ENCODE peak calls at places on chromosomes 2 and 18, in six cellular contexts. I is OCI-LY7, D is neuronal stem cell, G is ovary, F is upper lobe of left lung, W is upper lobe of right lung. Q is an unnamed sample.

GRCh38 chr2:71617266-71617665 is 163.9 kb downstream of the DYSF start:
- DNase-seq in I (no peak), D (no peak), G (no peak), F (peak; percentile 4), W (no peak), Q (no peak)

GRCh38 chr2:101080214-101081068 is 70.7 kb downstream of the TBC1D8 start:
- DNase-seq in I (no peak), D (no peak), G (no peak), F (no peak), W (no peak), Q (no peak)

GRCh38 chr18:73235491-73235890 is 367.7 kb upstream of the NETO1 start:
- DNase-seq in I (no peak), D (no peak), G (no peak), F (peak; percentile 60), W (no peak), Q (no peak)

GRCh38 chr18:54671291-54671881 is 80.3 kb downstream of the DYNAP start:
- DNase-seq in I (peak; percentile 34), D (no peak), G (no peak), F (no peak), W (no peak), Q (no peak)

GRCh38 chr2:233544079-233544690 is 22.4 kb downstream of the USP40 start:
- DNase-seq in I (no peak), D (no peak), G (no peak), F (no peak), W (no peak), Q (no peak)

GRCh38 chr2:29718326-29718725 is 203.1 kb downstream of the ALK start:
- DNase-seq in I (no peak), D (no peak), G (no peak), F (no peak), W (no peak), Q (no peak)

GRCh38 chr2:186827426-186827825 is 21.5 kb downstream of the ZSWIM2 start:
- DNase-seq in I (no peak), D (no peak), G (no peak), F (no peak), W (no peak), Q (no peak)

GRCh38 chr2:137659616-137660015 is 304.7 kb upstream of the HNMT start:
- DNase-seq in I (no peak), D (no peak), G (no peak), F (peak; percentile 53), W (no peak), Q (no peak)

GRCh38 chr2:183019718-183020442 is 18.4 kb downstream of the NCKAP1 start:
- DNase-seq in I (no peak), D (no peak), G (no peak), F (no peak), W (no peak), Q (no peak)

GRCh38 chr2:169705927-169706326 is 11.7 kb downstream of the PHOSPHO2 start:
- DNase-seq in I (no peak), D (no peak), G (no peak), F (no peak), W (no peak), Q (no peak)

GRCh38 chr18:12933323-12933722 is 14.5 kb upstream of the SEH1L start:
- DNase-seq in I (no peak), D (no peak), G (no peak), F (no peak), W (no peak), Q (no peak)

GRCh38 chr18:51559902-51560287 is 362.4 kb upstream of the MEX3C start:
- DNase-seq in I (no peak), D (no peak), G (no peak), F (no peak), W (no peak), Q (no peak)

GRCh38 chr18:78729099-78729467 is 250.5 kb upstream of the SALL3 start:
- DNase-seq in I (no peak), D (no peak), G (no peak), F (no peak), W (no peak), Q (peak; percentile 57)

GRCh38 chr2:34031097-34031496 is 432.0 kb upstream of the FAM98A start:
- DNase-seq in I (no peak), D (no peak), G (no peak), F (no peak), W (no peak), Q (no peak)

GRCh38 chr18:45374878-45375630 is 240.2 kb upstream of the SLC14A2 start:
- DNase-seq in I (no peak), D (no peak), G (no peak), F (no peak), W (no peak), Q (no peak)

GRCh38 chr18:45365835-45366234 is 249.4 kb upstream of the SLC14A2 start:
- DNase-seq in I (no peak), D (no peak), G (no peak), F (no peak), W (no peak), Q (no peak)

GRCh38 chr18:45373286-45373880 is 241.9 kb upstream of the SLC14A2 start:
- DNase-seq in I (no peak), D (no peak), G (no peak), F (no peak), W (no peak), Q (no peak)

GRCh38 chr18:45370190-45371010 is 244.9 kb upstream of the SLC14A2 start:
- DNase-seq in I (no peak), D (no peak), G (no peak), F (no peak), W (no peak), Q (no peak)
- H3K4me3 ChIP-seq in I (no peak overlapping the region), D (peak overlapping the region; percentile 8), G (no peak overlapping the region), F (no peak overlapping the region), W (no peak overlapping the region), Q (no peak overlapping the region)

GRCh38 chr2:218894168-218895157 is 13.8 kb downstream of the WNT10A start:
- DNase-seq in I (no peak), D (no peak), G (no peak), F (no peak), W (no peak), Q (no peak)

GRCh38 chr2:218891275-218892135 is 10.9 kb downstream of the WNT10A start:
- DNase-seq in I (no peak), D (no peak), G (no peak), F (no peak), W (no peak), Q (no peak)

GRCh38 chr2:218895326-218895725 is 14.7 kb downstream of the WNT10A start:
- DNase-seq in I (no peak), D (no peak), G (no peak), F (no peak), W (no peak), Q (no peak)

GRCh38 chr2:218892693-218893348 is 12.2 kb downstream of the WNT10A start:
- DNase-seq in I (peak; percentile 95), D (peak; percentile 65), G (no peak), F (peak; percentile 70), W (peak; percentile 88), Q (peak; percentile 91)

DNA sequence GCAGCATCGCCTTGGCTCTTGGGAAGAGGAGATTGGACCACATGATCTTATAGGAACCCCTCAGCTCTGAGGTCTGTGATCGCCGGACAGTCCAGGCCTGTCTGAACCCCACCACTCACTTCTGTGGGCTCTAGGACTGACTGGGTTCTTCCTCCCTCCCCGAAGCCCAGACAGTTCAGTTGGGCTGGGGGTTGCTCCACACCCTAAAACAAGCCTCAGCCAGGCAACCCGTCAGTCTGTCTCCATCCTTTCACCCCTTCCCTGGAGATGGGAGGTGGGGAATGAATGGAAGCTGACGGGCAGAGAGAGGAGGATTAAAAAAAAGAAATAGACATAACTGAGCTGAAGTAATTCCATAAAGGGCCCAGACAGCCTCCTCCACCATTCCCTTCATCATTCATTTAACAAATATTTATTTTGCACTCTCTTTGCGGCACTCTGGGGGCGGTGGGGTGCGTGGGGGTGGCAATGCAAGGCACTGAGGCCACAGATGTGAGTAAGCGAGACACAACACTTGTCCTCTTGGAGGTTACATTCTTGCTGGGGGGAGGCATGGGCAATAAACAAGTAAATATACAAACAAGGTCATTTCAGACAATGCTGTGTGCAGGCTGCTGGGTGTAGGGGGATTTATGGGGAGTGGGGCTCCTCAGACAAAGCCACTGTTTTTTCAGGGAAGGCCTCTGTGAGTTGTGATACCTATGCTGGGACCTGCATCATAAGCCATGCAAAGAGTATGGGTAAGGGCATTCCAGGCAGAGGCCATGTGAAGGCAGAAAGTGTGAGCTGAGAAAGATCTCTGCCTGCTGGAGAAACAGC is 12.9 kb downstream of the WNT10A start:
- DNase-seq in I (no peak), D (no peak), G (no peak), F (no peak), W (no peak), Q (no peak)
- H3K4me3 ChIP-seq in I (peak overlapping the region; percentile 69), D (peak overlapping the region; percentile 38), G (peak overlapping the region; percentile 8), F (peak overlapping the region; percentile 50), W (peak overlapping the region; percentile 42), Q (no peak overlapping the region)

GRCh38 chr18:50558948-50559749 is 738 bp upstream of the MAPK4 start:
- DNase-seq in I (no peak), D (peak; percentile 18), G (peak; percentile 10), F (no peak), W (peak; percentile 58), Q (peak; percentile 76)
- H3K4me3 ChIP-seq in I (no peak overlapping the region), D (peak overlapping the region; percentile 66), G (peak overlapping the region; percentile 56), F (peak overlapping the region; percentile 60), W (peak overlapping the region; percentile 45), Q (peak overlapping the region; percentile 31)

DNA sequence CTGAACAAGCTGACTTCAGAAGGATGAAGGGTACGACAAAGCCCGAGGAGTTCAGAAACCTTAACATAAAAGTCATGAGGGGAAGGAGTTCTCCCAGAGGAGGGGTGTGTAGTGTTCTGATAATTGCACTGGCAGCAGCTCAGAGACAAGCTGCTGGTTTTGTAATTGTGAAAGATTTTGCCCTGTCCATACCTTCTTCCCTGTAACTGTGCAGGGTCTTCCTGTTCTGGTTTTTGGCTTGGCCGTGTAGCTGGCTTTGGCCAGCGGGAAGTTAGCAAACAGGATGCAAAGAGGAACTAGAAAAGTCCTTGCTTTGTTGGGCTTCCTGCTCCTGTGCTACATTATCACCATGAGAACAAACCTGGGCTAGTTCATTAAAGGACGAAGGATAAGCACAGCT is 160.7 kb downstream of the LPIN1 start:
- DNase-seq in I (peak; percentile 25), D (no peak), G (no peak), F (peak; percentile 38), W (no peak), Q (no peak)
- H3K4me3 ChIP-seq in I (no peak overlapping the region), D (no peak overlapping the region), G (no peak overlapping the region), F (no peak overlapping the region), W (no peak overlapping the region), Q (no peak overlapping the region)

GRCh38 chr2:77013932-77014331 is 508.2 kb downstream of the LRRTM4 start:
- DNase-seq in I (no peak), D (no peak), G (no peak), F (no peak), W (no peak), Q (no peak)

GRCh38 chr2:77016964-77017363 is 505.2 kb downstream of the LRRTM4 start:
- DNase-seq in I (no peak), D (no peak), G (no peak), F (no peak), W (no peak), Q (no peak)

GRCh38 chr2:77016481-77016880 is 505.7 kb downstream of the LRRTM4 start:
- DNase-seq in I (no peak), D (no peak), G (no peak), F (no peak), W (no peak), Q (no peak)

GRCh38 chr2:77013457-77013856 is 508.7 kb downstream of the LRRTM4 start:
- DNase-seq in I (no peak), D (no peak), G (no peak), F (no peak), W (no peak), Q (no peak)

GRCh38 chr2:77018219-77018618 is 504.0 kb downstream of the LRRTM4 start:
- DNase-seq in I (no peak), D (peak; percentile 55), G (no peak), F (no peak), W (no peak), Q (no peak)
- H3K4me3 ChIP-seq in I (no peak overlapping the region), D (no peak overlapping the region), G (no peak overlapping the region), F (no peak overlapping the region), W (no peak overlapping the region), Q (no peak overlapping the region)

Q was measured in aorta.